ENCODE peak calls at places on chromosomes 13 and 19, in ten cellular contexts. O, G, J, X, D, W, R, K, L and A are unnamed samples.

GRCh38 chr19:48991823-48992570 is 1.1 kb downstream of the GYS1 start:
- DNase-seq in O (no peak), G (peak; percentile 69), J (peak; percentile 45), X (peak; percentile 84), D (peak; percentile 65), W (peak; percentile 81), R (peak; percentile 34), K (no peak), L (peak; percentile 81), A (peak; percentile 80)

GRCh38 chr13:50320297-50320862 is 305.1 kb downstream of the KCNRG start:
- DNase-seq in O (no peak), G (no peak), J (peak; percentile 32), X (peak; percentile 62), D (no peak), W (peak; percentile 66), R (no peak), K (no peak), L (no peak), A (peak; percentile 24)

GRCh38 chr19:50843701-50844221 is 10.4 kb upstream of the KLK15 start:
- DNase-seq in O (no peak), G (no peak), J (no peak), X (no peak), D (no peak), W (no peak), R (no peak), K (no peak), L (no peak), A (no peak)

GRCh38 chr19:46776927-46777911 is 11.2 kb downstream of the SLC1A5 start:
- DNase-seq in O (no peak), G (no peak), J (no peak), X (no peak), D (no peak), W (no peak), R (no peak), K (no peak), L (no peak), A (no peak)

GRCh38 chr13:51317262-51317661 is 22.2 kb upstream of the SERPINE3 start:
- DNase-seq in O (no peak), G (no peak), J (peak; percentile 32), X (peak; percentile 62), D (no peak), W (peak; percentile 10), R (no peak), K (no peak), L (no peak), A (peak; percentile 48)

GRCh38 chr13:21242236-21242635 is 65.8 kb downstream of the MRPL57 start:
- DNase-seq in O (no peak), G (no peak), J (no peak), X (no peak), D (no peak), W (no peak), R (no peak), K (peak; percentile 30), L (no peak), A (no peak)

GRCh38 chr13:112972867-112973576 is 4.0 kb downstream of the MCF2L start:
- DNase-seq in O (no peak), G (peak; percentile 17), J (no peak), X (no peak), D (peak; percentile 53), W (no peak), R (no peak), K (no peak), L (no peak), A (no peak)

GRCh38 chr19:27679905-27680304 is 1533.0 kb downstream of the UQCRFS1 start:
- DNase-seq in O (no peak), G (no peak), J (no peak), X (no peak), D (no peak), W (no peak), R (no peak), K (no peak), L (no peak), A (no peak)

GRCh38 chr13:61142506-61142905 is 273.1 kb downstream of the PCDH20 start:
- DNase-seq in O (no peak), G (no peak), J (no peak), X (no peak), D (no peak), W (no peak), R (no peak), K (no peak), L (no peak), A (no peak)

GRCh38 chr13:25608181-25608580 is 236.4 kb downstream of the ATP8A2 start:
- DNase-seq in O (no peak), G (no peak), J (no peak), X (no peak), D (no peak), W (no peak), R (no peak), K (no peak), L (no peak), A (no peak)

GRCh38 chr13:42275098-42275471 is 3.1 kb downstream of the AKAP11 start:
- DNase-seq in O (no peak), G (no peak), J (no peak), X (peak; percentile 25), D (no peak), W (no peak), R (peak; percentile 92), K (no peak), L (peak; percentile 6), A (no peak)

GRCh38 chr19:45574526-45574925 is 10.1 kb downstream of the OPA3 start:
- DNase-seq in O (no peak), G (no peak), J (no peak), X (no peak), D (no peak), W (no peak), R (no peak), K (no peak), L (no peak), A (no peak)

GRCh38 chr19:798415-799075 is 1.3 kb downstream of the PTBP1 start:
- DNase-seq in O (peak; percentile 20), G (peak; percentile 58), J (no peak), X (peak; percentile 41), D (no peak), W (no peak), R (peak; percentile 21), K (no peak), L (no peak), A (no peak)

GRCh38 chr19:57807541-57807940 is 7.2 kb downstream of the ZNF552 start:
- DNase-seq in O (no peak), G (no peak), J (no peak), X (no peak), D (no peak), W (no peak), R (no peak), K (no peak), L (no peak), A (no peak)

GRCh38 chr19:19530423-19530804 is 1.7 kb downstream of the YJEFN3 start:
- DNase-seq in O (no peak), G (no peak), J (no peak), X (no peak), D (no peak), W (no peak), R (no peak), K (no peak), L (no peak), A (no peak)

GRCh38 chr13:50646070-50646469 is 197.4 kb downstream of the DLEU7 start:
- DNase-seq in O (no peak), G (no peak), J (no peak), X (no peak), D (no peak), W (no peak), R (no peak), K (no peak), L (no peak), A (no peak)

GRCh38 chr13:98234348-98234747 is 57.3 kb upstream of the RNF113B start:
- DNase-seq in O (no peak), G (no peak), J (no peak), X (no peak), D (no peak), W (no peak), R (no peak), K (no peak), L (no peak), A (no peak)

GRCh38 chr19:8208119-8208709 is 956 bp upstream of the CERS4 start:
- DNase-seq in O (no peak), G (peak; percentile 52), J (no peak), X (no peak), D (peak; percentile 60), W (no peak), R (no peak), K (peak; percentile 15), L (no peak), A (no peak)

DNA sequence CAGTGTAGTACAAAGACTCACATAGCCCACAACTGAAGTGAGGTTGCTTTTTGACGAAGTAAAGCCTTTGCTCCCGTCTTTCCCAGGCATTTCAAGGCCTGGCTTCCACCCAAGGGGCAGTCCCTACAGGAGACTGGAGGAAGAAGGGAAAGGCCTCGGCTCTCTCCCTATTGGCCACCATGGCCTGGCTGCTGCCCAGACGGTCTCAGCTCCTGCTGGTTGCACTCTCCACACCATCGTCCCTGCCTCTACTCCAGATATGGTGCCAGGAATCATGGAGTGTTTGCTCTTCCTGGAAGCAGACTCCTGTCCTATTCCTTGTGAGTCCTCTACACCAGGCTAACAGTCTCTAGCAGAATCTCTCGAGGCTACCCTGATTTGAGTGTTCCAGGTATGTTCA is 124.1 kb upstream of the UQCRFS1 start:
- DNase-seq in O (no peak), G (no peak), J (no peak), X (no peak), D (no peak), W (no peak), R (no peak), K (no peak), L (no peak), A (no peak)
- TF ChIP-seq CTCF in O (no peak), G (no peak), J (no peak), X (no peak), D (no peak), W (no peak), R (no peak), K (no peak), L (no peak), A (no peak)

GRCh38 chr13:77918391-77919261 is at the start of gene EDNRB:
- DNase-seq in O (no peak), G (peak; percentile 15), J (no peak), X (peak; percentile 41), D (peak; percentile 27), W (peak; percentile 39), R (peak; percentile 25), K (peak; percentile 29), L (peak; percentile 47), A (no peak)
- TF ChIP-seq CTCF in O (no peak), G (no peak), J (no peak), X (peak; percentile 32), D (peak; percentile 9), W (peak; percentile 24), R (no peak), K (no peak), L (no peak), A (no peak)

GRCh38 chr19:2207991-2208860 is 27.9 kb downstream of the PLEKHJ1 start:
- DNase-seq in O (peak; percentile 38), G (peak; percentile 30), J (no peak), X (peak; percentile 81), D (peak; percentile 48), W (peak; percentile 61), R (peak; percentile 51), K (peak; percentile 68), L (peak; percentile 32), A (peak; percentile 80)
- TF ChIP-seq CTCF in O (no peak), G (no peak), J (no peak), X (peak; percentile 27), D (no peak), W (peak; percentile 23), R (no peak), K (no peak), L (no peak), A (peak; percentile 67)

GRCh38 chr13:107649071-107649470 is 566.3 kb downstream of the LIG4 start:
- DNase-seq in O (no peak), G (no peak), J (no peak), X (no peak), D (no peak), W (peak; percentile 33), R (no peak), K (no peak), L (no peak), A (no peak)

GRCh38 chr13:107650081-107650701 is 565.1 kb downstream of the LIG4 start:
- DNase-seq in O (peak; percentile 14), G (peak; percentile 40), J (no peak), X (peak; percentile 50), D (peak; percentile 53), W (peak; percentile 68), R (peak; percentile 65), K (peak; percentile 76), L (peak; percentile 47), A (no peak)
- TF ChIP-seq CTCF in O (peak; percentile 19), G (peak; percentile 37), J (peak; percentile 94), X (peak; percentile 73), D (peak; percentile 64), W (peak; percentile 84), R (peak; percentile 93), K (peak; percentile 80), L (peak; percentile 61), A (peak; percentile 67)